ENCODE peak calls at places on chromosome 11, in nine cellular contexts. Z is thoracic aorta; U is left ventricle myocardium inferior; L is aorta; D is GM23248; O is CD4-positive, CD25-positive, alpha-beta regulatory T cell; J is mesenchymal stem cell; B is naive thymus-derived CD4-positive, alpha-beta T cell; C is K562. X is an unnamed sample. For H3K36me3 and H3K4me1, the result is how much of the 10 kb centered on the place peaks cover.

GRCh38 chr11:112343368-112344039 is 82.8 kb upstream of the PLET1 start:
- DNase-seq in D (no peak), Z (no peak), L (no peak), C (no peak), J (peak), U (no peak), O (no peak), B (no peak), X (no peak)

GRCh38 chr11:83272627-83273026 is 13.5 kb downstream of the CCDC90B start:
- DNase-seq in U (no peak), D (peak), Z (no peak), B (no peak), J (peak), C (no peak), O (no peak), L (no peak), X (no peak)

GRCh38 chr11:125262194-125262824 is 97.8 kb downstream of the PKNOX2 start:
- DNase-seq in D (no peak), O (no peak), B (no peak), C (no peak), Z (no peak), L (no peak), J (peak), U (no peak), X (no peak)

GRCh38 chr11:121446752-121447156 is 5.4 kb upstream of the SORL1 start:
- DNase-seq in C (no peak), O (no peak), L (no peak), D (peak), Z (no peak), J (peak), U (no peak), B (no peak), X (no peak)

GRCh38 chr11:75151346-75152047 is 590 bp downstream of the SLCO2B1 start:
- DNase-seq in J (no peak), O (no peak), C (no peak), B (no peak), L (peak), U (no peak), Z (no peak), D (no peak), X (peak)

GRCh38 chr11:78802058-78802633 is 227.5 kb upstream of the NARS2 start:
- DNase-seq in L (peak), U (no peak), O (no peak), D (peak), B (no peak), J (peak), C (no peak), Z (no peak), X (no peak)

GRCh38 chr11:63837719-63838118 is 1.2 kb upstream of the MARK2 start:
- DNase-seq in C (no peak), U (no peak), B (no peak), Z (no peak), O (no peak), L (peak), J (no peak), D (no peak), X (peak)

GRCh38 chr11:110028904-110029303 is 64.3 kb upstream of the ZC3H12C start:
- DNase-seq in O (no peak), C (no peak), B (no peak), Z (no peak), J (no peak), D (no peak), U (no peak), L (no peak), X (no peak)

GRCh38 chr11:119975561-119976152 is 162.3 kb downstream of the TRIM29 start:
- DNase-seq in C (no peak), U (peak), L (no peak), Z (no peak), O (no peak), B (no peak), D (no peak), J (no peak), X (no peak)

GRCh38 chr11:30960387-30960992 is 374.3 kb upstream of the MPPED2 start:
- DNase-seq in O (no peak), J (peak), U (no peak), C (no peak), D (peak), B (no peak), Z (no peak), L (no peak), X (no peak)

GRCh38 chr11:16739326-16739875 is 954 bp downstream of the C11orf58 start:
- DNase-seq in D (peak), O (no peak), B (peak), C (no peak), Z (no peak), J (peak), U (no peak), L (no peak), X (no peak)

GRCh38 chr11:31000412-31000811 is 369.1 kb downstream of the DCDC1 start:
- DNase-seq in B (no peak), C (no peak), O (no peak), L (no peak), Z (no peak), U (no peak), D (no peak), J (no peak), X (no peak)

GRCh38 chr11:128725630-128726461 is 32.0 kb downstream of the FLI1 start:
- DNase-seq in B (peak), L (peak), Z (no peak), U (no peak), J (peak), C (no peak), D (peak), O (peak), X (peak)

GRCh38 chr11:22599458-22599857 is 26.2 kb downstream of the FANCF start:
- DNase-seq in U (no peak), D (no peak), J (no peak), L (no peak), C (no peak), O (no peak), B (no peak), Z (no peak), X (no peak)

GRCh38 chr11:122677256-122677655 is 21.7 kb downstream of the UBASH3B start:
- DNase-seq in O (no peak), L (no peak), D (no peak), U (no peak), B (no peak), C (no peak), J (no peak), Z (no peak), X (no peak)

GRCh38 chr11:28701760-28702449 is 593.7 kb downstream of the METTL15 start:
- DNase-seq in L (no peak), U (no peak), Z (no peak), J (no peak), D (peak), C (no peak), B (no peak), O (no peak), X (no peak)

GRCh38 chr11:15920856-15921629 is 435.3 kb downstream of the SOX6 start:
- DNase-seq in U (peak), C (no peak), Z (no peak), L (no peak), J (no peak), O (no peak), B (no peak), D (no peak), X (no peak)

GRCh38 chr11:44792171-44792570 is 65.4 kb downstream of the TSPAN18 start:
- DNase-seq in U (no peak), Z (no peak), J (no peak), B (no peak), C (no peak), O (no peak), D (no peak), L (no peak), X (no peak)

GRCh38 chr11:119316729-119317591 is at the start of gene MCAM:
- DNase-seq in J (peak), B (no peak), U (peak), O (no peak), L (peak), C (peak), Z (no peak), D (peak), X (no peak)

GRCh38 chr11:73995247-73995646 is 12.6 kb upstream of the UCP2 start:
- DNase-seq in J (peak), U (no peak), Z (no peak), O (no peak), L (no peak), D (peak), C (no peak), B (peak), X (no peak)

GRCh38 chr11:70005107-70005818 is 72.9 kb upstream of the ANO1 start:
- DNase-seq in O (no peak), J (peak), Z (no peak), L (no peak), U (no peak), B (no peak), C (no peak), D (peak), X (no peak)

GRCh38 chr11:8267831-8268529 is 4.3 kb upstream of the LMO1 start:
- DNase-seq in L (no peak), O (no peak), C (no peak), D (peak), B (peak), U (no peak), Z (no peak), J (no peak), X (no peak)

GRCh38 chr11:102911758-102912481 is 37.1 kb upstream of the MMP12 start:
- DNase-seq in B (no peak), D (no peak), O (no peak), J (no peak), U (no peak), L (no peak), C (no peak), Z (no peak), X (no peak)

GRCh38 chr11:106295974-106296373 is 218.5 kb downstream of the AASDHPPT start:
- DNase-seq in Z (no peak), U (no peak), J (no peak), C (no peak), D (no peak), L (no peak), O (no peak), B (no peak), X (no peak)

GRCh38 chr11:80443177-80443576 is 1002.3 kb upstream of the TENM4 start:
- DNase-seq in O (no peak), C (no peak), Z (no peak), D (no peak), J (peak), L (no peak), U (no peak), B (no peak), X (no peak)

GRCh38 chr11:88312665-88313064 is 24.9 kb downstream of the CTSC start:
- DNase-seq in C (no peak), B (no peak), U (no peak), Z (no peak), O (no peak), L (no peak), D (peak), J (peak), X (no peak)

GRCh38 chr11:119093951-119094815 is 7.5 kb downstream of the DPAGT1 start:
- DNase-seq in U (no peak), D (peak), O (peak), C (peak), Z (no peak), L (peak), B (peak), J (peak), X (no peak)

GRCh38 chr11:114099392-114100178 is 40.1 kb downstream of the ZBTB16 start:
- DNase-seq in J (peak), O (no peak), Z (no peak), D (no peak), U (no peak), L (no peak), C (no peak), B (no peak), X (no peak)

GRCh38 chr11:118620529-118621070 is 13.2 kb downstream of the PHLDB1 start:
- DNase-seq in L (peak), J (no peak), O (no peak), Z (no peak), C (peak), D (no peak), U (peak), B (no peak), X (no peak)

GRCh38 chr11:57241311-57241972 is 4.4 kb upstream of the APLNR start:
- DNase-seq in O (no peak), C (no peak), D (no peak), U (no peak), Z (no peak), B (no peak), J (no peak), L (no peak), X (no peak)

GRCh38 chr11:64524534-64525042 is 66.4 kb upstream of the SLC22A12 start:
- DNase-seq in D (no peak), Z (no peak), J (no peak), O (no peak), L (no peak), C (no peak), U (no peak), B (no peak), X (no peak)

GRCh38 chr11:10309163-10310093 is 4.6 kb downstream of the ADM start:
- DNase-seq in D (peak), O (no peak), C (peak), L (peak), J (peak), Z (no peak), U (peak), B (no peak), X (peak)

GRCh38 chr11:25910090-25910489 is 421.8 kb upstream of the ANO3 start:
- DNase-seq in U (no peak), B (no peak), D (peak), Z (no peak), J (peak), L (no peak), C (no peak), O (no peak), X (no peak)

GRCh38 chr11:22458141-22458540 is 120.0 kb downstream of the SLC17A6 start:
- DNase-seq in B (no peak), C (no peak), Z (no peak), J (no peak), O (no peak), L (no peak), D (no peak), U (no peak), X (no peak)

GRCh38 chr11:72568861-72569260 is 105.4 kb downstream of the PDE2A start:
- DNase-seq in B (no peak), O (no peak), Z (no peak), D (peak), C (no peak), J (peak), U (no peak), L (no peak), X (no peak)

GRCh38 chr11:997907-998306 is 38.6 kb downstream of the MUC6 start:
- DNase-seq in U (no peak), D (no peak), B (no peak), J (no peak), L (no peak), C (no peak), Z (no peak), O (no peak), X (no peak)
- H3K36me3 ChIP-seq in U (half or more), D (under half), B (half or more), J (half or more), L (under half), C (under half), Z (under half), O (half or more), X (under half)

GRCh38 chr11:27380796-27381195 is 17.8 kb upstream of the CCDC34 start:
- DNase-seq in U (no peak), L (no peak), J (no peak), D (no peak), Z (no peak), O (no peak), B (no peak), C (no peak), X (no peak)
- H3K4me1 ChIP-seq in U (under half), L (under half), J (under half), D (under half), Z (under half), O (under half), B (under half), C (under half), X (under half)

GRCh38 chr11:65584102-65584501 is 8.2 kb downstream of the EHBP1L1 start:
- DNase-seq in D (no peak), U (no peak), O (no peak), J (no peak), C (no peak), L (no peak), B (no peak), Z (no peak), X (no peak)
- H3K36me3 ChIP-seq in D (under half), U (under half), O (under half), J (half or more), C (half or more), L (under half), B (half or more), Z (half or more), X (under half)

DNA sequence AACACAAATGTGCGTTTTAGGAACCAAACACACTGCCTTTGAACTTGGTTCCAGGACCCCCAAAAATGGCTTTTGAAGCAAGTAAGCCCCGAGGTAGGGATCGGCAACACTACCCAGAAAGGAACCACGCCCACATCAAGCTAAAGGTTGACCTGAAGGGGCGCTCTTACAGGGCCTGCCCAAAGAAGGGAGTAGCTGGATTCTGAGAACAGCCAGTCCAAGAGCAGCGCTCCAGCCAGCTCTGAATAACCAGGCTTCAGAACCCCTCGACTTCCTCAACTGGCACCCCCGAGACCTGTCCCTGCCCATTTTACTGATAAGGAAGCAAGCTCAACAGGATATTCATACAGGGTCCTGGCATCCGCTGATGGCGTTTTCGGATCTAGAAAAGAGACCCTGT is 18.9 kb upstream of the MOB2 start:
- DNase-seq in J (no peak), D (no peak), U (peak), C (peak), B (no peak), O (no peak), Z (no peak), L (peak), X (no peak)
- H3K4me1 ChIP-seq in J (under half), D (under half), U (half or more), C (under half), B (under half), O (under half), Z (half or more), L (under half), X (under half)

DNA sequence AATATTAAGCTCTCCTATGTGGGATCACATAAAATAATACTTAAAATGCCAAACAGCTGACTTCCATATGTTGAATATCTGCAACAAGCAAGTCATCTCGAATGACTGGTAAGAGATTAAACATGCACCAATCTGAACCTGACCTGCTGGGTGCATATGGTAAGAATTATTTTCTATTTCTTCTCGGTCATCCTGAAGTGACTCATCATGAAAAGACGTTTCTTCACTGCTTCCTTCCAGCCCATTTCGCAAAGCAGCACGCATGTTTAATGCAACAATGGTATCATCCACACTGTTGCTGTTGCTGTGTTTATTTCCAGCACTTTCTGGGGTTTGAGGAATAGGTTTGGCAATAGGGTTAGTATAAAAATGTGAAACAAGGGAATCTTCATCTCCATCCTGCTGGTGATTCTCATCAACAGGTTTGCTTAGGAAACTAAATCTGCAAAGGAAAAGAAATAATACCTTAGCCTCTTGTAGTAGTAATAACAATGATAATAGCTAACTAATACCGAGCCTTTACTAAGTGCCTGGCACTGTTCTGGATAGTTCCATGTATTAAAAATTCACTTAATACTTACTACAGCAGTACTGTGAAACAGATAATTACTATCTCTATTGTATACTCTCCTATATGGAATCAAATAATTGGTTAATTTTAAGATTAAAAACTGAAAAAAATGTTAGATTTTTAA is 52.0 kb upstream of the CHRNA10 start:
- DNase-seq in B (no peak), D (peak), Z (no peak), J (peak), C (no peak), U (no peak), O (no peak), L (no peak), X (no peak)
- H3K36me3 ChIP-seq in B (half or more), D (half or more), Z (half or more), J (half or more), C (half or more), U (half or more), O (half or more), L (under half), X (under half)

GRCh38 chr11:86246293-86246675 is 1.7 kb downstream of the EED start:
- DNase-seq in L (no peak), B (no peak), J (no peak), Z (no peak), O (no peak), U (no peak), D (peak), C (no peak), X (no peak)

GRCh38 chr11:86247608-86248007 is 3.1 kb downstream of the EED start:
- DNase-seq in U (no peak), O (no peak), B (no peak), D (no peak), Z (no peak), C (no peak), L (no peak), J (no peak), X (peak)

GRCh38 chr11:86244522-86245368 is at the start of gene EED:
- DNase-seq in J (peak), U (peak), Z (peak), O (peak), D (peak), B (peak), L (peak), C (peak), X (peak)

GRCh38 chr11:86244063-86244521 is 461 bp upstream of the EED start:
- DNase-seq in L (peak), D (peak), O (peak), U (peak), B (peak), J (no peak), Z (peak), C (peak), X (peak)

GRCh38 chr11:86245369-86246292 is 1.1 kb downstream of the EED start:
- DNase-seq in U (no peak), C (peak), D (peak), O (peak), L (no peak), Z (no peak), B (no peak), J (peak), X (no peak)
- H3K4me1 ChIP-seq in U (half or more), C (under half), D (under half), O (half or more), L (under half), Z (under half), B (under half), J (under half), X (under half)

GRCh38 chr11:66267039-66267378 is 1.4 kb upstream of the RAB1B start:
- DNase-seq in O (no peak), B (no peak), Z (no peak), J (no peak), D (no peak), C (no peak), U (no peak), L (no peak), X (no peak)

GRCh38 chr11:66267379-66268209 is 845 bp upstream of the RAB1B start:
- DNase-seq in D (peak), L (peak), Z (peak), U (peak), J (peak), O (peak), B (peak), C (peak), X (peak)

GRCh38 chr11:66268953-66269906 is 791 bp downstream of the RAB1B start:
- DNase-seq in L (no peak), C (peak), U (no peak), D (peak), J (peak), Z (no peak), O (no peak), B (no peak), X (no peak)

GRCh38 chr11:66266378-66267038 is 1.9 kb upstream of the RAB1B start:
- DNase-seq in J (no peak), U (no peak), Z (no peak), C (no peak), B (no peak), L (no peak), D (no peak), O (no peak), X (peak)

GRCh38 chr11:66268210-66268952 is at the start of gene RAB1B:
- DNase-seq in L (peak), O (peak), J (peak), Z (peak), C (peak), D (peak), U (peak), B (peak), X (peak)
- H3K36me3 ChIP-seq in L (under half), O (under half), J (half or more), Z (under half), C (half or more), D (under half), U (under half), B (under half), X (under half)

GRCh38 chr11:62546244-62546936 is at the start of gene AHNAK:
- DNase-seq in D (peak), C (peak), U (peak), L (peak), J (peak), B (peak), Z (no peak), O (peak), X (peak)

GRCh38 chr11:62544521-62545436 is 1.8 kb downstream of the AHNAK start:
- DNase-seq in D (peak), C (peak), U (peak), L (peak), B (no peak), O (peak), J (peak), Z (no peak), X (peak)

GRCh38 chr11:62543680-62544444 is 2.7 kb downstream of the AHNAK start:
- DNase-seq in B (no peak), U (no peak), D (peak), O (no peak), C (no peak), J (peak), L (peak), Z (no peak), X (no peak)

GRCh38 chr11:62546937-62547625 is 475 bp upstream of the AHNAK start:
- DNase-seq in O (no peak), J (peak), L (peak), D (peak), Z (no peak), B (no peak), U (peak), C (no peak), X (peak)

GRCh38 chr11:62545437-62546243 is 966 bp downstream of the AHNAK start:
- DNase-seq in D (peak), O (peak), Z (peak), L (peak), B (peak), U (peak), C (peak), J (peak), X (peak)
- H3K4me1 ChIP-seq in D (under half), O (half or more), Z (half or more), L (under half), B (under half), U (half or more), C (half or more), J (under half), X (half or more)

X was measured in mucosa of descending colon.